ENCODE peak calls at places on chromosomes 16 and 17, in nine cellular contexts. E is stomach, O is spleen, Z is K562, U is vagina, K is transverse colon, G is endothelial cell of umbilical vein, P is upper lobe of left lung, L is esophagus muscularis mucosa. Q is an unnamed sample.
A peak's percentile ranks its signal among the peaks of the same experiment; 100 is the strongest.

GRCh38 chr16:12504312-12504711 is 299.4 kb downstream of the CPPED1 start:
- DNase-seq in K (no peak), L (no peak), P (no peak), G (no peak), O (no peak), U (no peak), E (no peak), Z (no peak), Q (no peak)

GRCh38 chr17:78168906-78169793 is 769 bp downstream of the SYNGR2 start:
- DNase-seq in L (peak; percentile 94), G (peak; percentile 46), P (peak; percentile 89), Z (peak; percentile 35), K (peak; percentile 85), O (peak; percentile 89), E (peak; percentile 72), U (no peak), Q (no peak)

GRCh38 chr17:27600471-27600870 is 30.5 kb upstream of the LGALS9 start:
- DNase-seq in E (no peak), G (no peak), L (no peak), P (no peak), Z (no peak), O (peak; percentile 7), K (no peak), U (no peak), Q (no peak)

GRCh38 chr16:79403534-79403933 is 197.0 kb downstream of the MAF start:
- DNase-seq in L (no peak), K (no peak), G (no peak), P (no peak), E (no peak), Z (no peak), U (no peak), O (no peak), Q (no peak)

GRCh38 chr17:78227455-78227916 is 3.9 kb upstream of the TMEM235 start:
- DNase-seq in P (no peak), Z (no peak), U (no peak), E (no peak), G (no peak), L (no peak), K (no peak), O (no peak), Q (no peak)

GRCh38 chr17:47257651-47258339 is 4.2 kb downstream of the ITGB3 start:
- DNase-seq in P (no peak), U (no peak), K (no peak), Z (no peak), E (no peak), L (no peak), G (peak; percentile 58), O (no peak), Q (no peak)

GRCh38 chr17:13352747-13353415 is 248.8 kb downstream of the HS3ST3A1 start:
- DNase-seq in E (no peak), K (no peak), Z (no peak), P (no peak), O (no peak), U (no peak), L (no peak), G (no peak), Q (no peak)

GRCh38 chr17:80107231-80108021 is 6.0 kb downstream of the GAA start:
- DNase-seq in Z (no peak), E (no peak), L (no peak), K (no peak), O (peak; percentile 67), G (no peak), U (no peak), P (peak; percentile 84), Q (no peak)

GRCh38 chr17:16342979-16343378 is 10.3 kb downstream of the CENPV start:
- DNase-seq in L (no peak), P (no peak), K (no peak), U (no peak), Z (no peak), G (peak; percentile 58), E (no peak), O (no peak), Q (peak; percentile 56)

GRCh38 chr17:76497979-76498885 is 3.0 kb downstream of the RHBDF2 start:
- DNase-seq in K (peak; percentile 60), O (peak; percentile 89), G (peak; percentile 93), E (peak; percentile 81), L (no peak), P (peak; percentile 88), Z (no peak), U (no peak), Q (peak; percentile 89)
- TF ChIP-seq POLR2AphosphoS5 in K (peak; percentile 21), O (peak; percentile 75), G (peak; percentile 65), E (peak; percentile 39), L (no peak), P (peak; percentile 86), Z (no peak), U (peak; percentile 53), Q (no peak)

GRCh38 chr17:7834554-7834890 is 505 bp downstream of the KDM6B start:
- DNase-seq in P (peak; percentile 96), G (no peak), U (no peak), L (peak; percentile 94), O (peak; percentile 94), E (peak; percentile 68), K (peak; percentile 84), Z (peak; percentile 28), Q (peak; percentile 89)

GRCh38 chr17:7835818-7836595 is 2.0 kb downstream of the KDM6B start:
- DNase-seq in L (peak; percentile 96), P (peak; percentile 92), U (no peak), G (peak; percentile 60), O (no peak), E (peak; percentile 74), K (peak; percentile 81), Z (peak; percentile 20), Q (peak; percentile 90)

GRCh38 chr17:7833795-7834553 is at the start of gene KDM6B:
- DNase-seq in K (peak; percentile 96), G (peak; percentile 95), O (peak; percentile 97), E (peak; percentile 95), L (peak; percentile 98), Z (peak; percentile 81), P (peak; percentile 95), U (no peak), Q (peak; percentile 98)

GRCh38 chr17:7836596-7837374 is 2.8 kb downstream of the KDM6B start:
- DNase-seq in Z (peak; percentile 51), K (peak; percentile 98), O (peak; percentile 90), L (peak; percentile 97), U (no peak), E (peak; percentile 95), G (peak; percentile 92), P (no peak), Q (peak; percentile 96)

GRCh38 chr17:7834891-7835817 is 1.1 kb downstream of the KDM6B start:
- DNase-seq in Z (peak; percentile 87), P (peak; percentile 97), L (peak; percentile 99), U (no peak), O (peak; percentile 95), G (peak; percentile 100), K (peak; percentile 97), E (peak; percentile 97), Q (peak; percentile 99)
- TF ChIP-seq POLR2A in Z (peak; percentile 1), P (peak; percentile 81), L (peak; percentile 77), U (no peak), O (peak; percentile 63), G (no peak), K (peak; percentile 79), E (peak; percentile 31), Q (peak; percentile 86)

GRCh38 chr16:981695-982151 is at the start of gene SOX8:
- DNase-seq in U (no peak), G (no peak), K (no peak), Z (no peak), L (no peak), O (no peak), E (peak; percentile 43), P (peak; percentile 91), Q (no peak)

GRCh38 chr16:980595-980854 is 1.0 kb upstream of the SOX8 start:
- DNase-seq in O (no peak), Z (no peak), K (no peak), L (no peak), G (no peak), U (no peak), P (peak; percentile 88), E (no peak), Q (no peak)

GRCh38 chr16:983044-984030 is 1.8 kb downstream of the SOX8 start:
- DNase-seq in P (peak; percentile 81), K (no peak), Z (no peak), U (no peak), L (no peak), E (no peak), O (no peak), G (no peak), Q (no peak)

GRCh38 chr16:984106-984505 is 2.5 kb downstream of the SOX8 start:
- DNase-seq in E (no peak), Z (no peak), O (no peak), U (no peak), P (peak; percentile 66), G (no peak), K (no peak), L (no peak), Q (no peak)

GRCh38 chr16:982152-983043 is 828 bp downstream of the SOX8 start:
- DNase-seq in G (no peak), P (peak; percentile 87), K (no peak), O (no peak), U (no peak), L (no peak), E (no peak), Z (no peak), Q (no peak)
- H3K27me3 ChIP-seq in G (peaks cover 8% of the 10 kb centered on the region), P (peaks cover 7% of the 10 kb centered on the region), K (peaks cover 58% of the 10 kb centered on the region), O (peaks cover 59% of the 10 kb centered on the region), U (no peaks in the 10 kb centered on the region), L (no peaks in the 10 kb centered on the region), E (peaks cover 88% of the 10 kb centered on the region), Z (peaks cover 83% of the 10 kb centered on the region), Q (peaks cover 25% of the 10 kb centered on the region)

GRCh38 chr16:30786936-30787612 is at the start of gene ZNF629:
- DNase-seq in U (no peak), Z (peak; percentile 82), L (no peak), G (peak; percentile 45), P (peak; percentile 75), O (no peak), K (peak; percentile 73), E (peak; percentile 71), Q (peak; percentile 89)
- TF ChIP-seq POLR2AphosphoS5 in U (peak; percentile 67), Z (peak; percentile 42), L (peak; percentile 43), G (no peak), P (peak; percentile 52), O (peak; percentile 40), K (peak; percentile 5), E (peak; percentile 48), Q (no peak)

DNA sequence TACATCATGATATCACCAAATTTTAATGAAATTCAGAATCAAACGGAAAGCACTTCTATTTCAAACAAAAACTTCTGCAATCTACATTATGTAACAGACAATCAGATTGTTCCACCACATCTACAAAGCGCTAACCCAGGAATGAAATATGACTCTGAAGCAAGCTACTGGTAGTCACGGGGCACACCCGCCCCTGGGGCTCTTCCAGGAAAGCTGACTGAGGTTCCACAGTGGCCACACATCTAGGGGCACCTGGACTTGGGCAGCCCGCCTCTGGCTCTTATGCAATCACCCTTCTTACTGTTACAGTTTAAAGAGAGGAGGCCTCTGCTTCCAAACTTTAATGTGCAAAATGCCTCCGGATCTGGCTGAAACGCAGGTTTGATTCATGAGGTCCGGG is 27.5 kb downstream of the ZCCHC14 start:
- DNase-seq in Z (peak; percentile 39), G (peak; percentile 67), U (no peak), P (no peak), K (peak; percentile 70), E (peak; percentile 90), L (peak; percentile 96), O (no peak), Q (peak; percentile 96)
- TF ChIP-seq POLR2A in Z (no peak), G (no peak), U (no peak), P (no peak), K (no peak), E (no peak), L (no peak), O (no peak), Q (no peak)